ENCODE peak calls at places on chromosomes 1 and 21, in nine cellular contexts. Z is renal cortical epithelial cell; U is ascending aorta; C is activated CD8-positive, alpha-beta memory T cell treated with anti-CD3 and anti-CD28 coated beads for 1 hour; M is Calu3; R is neural progenitor cell; E is transverse colon; Y is M059J; F is adipocyte. J is an unnamed sample.

GRCh38 chr21:18801468-18801867 is 397.9 kb upstream of the TMPRSS15 start:
- DNase-seq in Y (peak), U (no peak), M (no peak), R (no peak), E (no peak), Z (no peak), C (no peak), F (no peak), J (no peak)

GRCh38 chr1:197145451-197146029 is 929 bp downstream of the ASPM start:
- DNase-seq in Y (peak), F (peak), R (no peak), C (no peak), E (no peak), Z (no peak), M (no peak), U (no peak), J (no peak)

GRCh38 chr1:169217621-169218020 is 111.1 kb downstream of the ATP1B1 start:
- DNase-seq in R (no peak), M (no peak), F (no peak), U (no peak), Y (no peak), E (no peak), C (no peak), Z (no peak), J (no peak)

GRCh38 chr1:37655274-37655673 is 20.6 kb upstream of the RSPO1 start:
- DNase-seq in Y (no peak), R (no peak), U (no peak), C (no peak), E (no peak), Z (no peak), M (no peak), F (no peak), J (no peak)

GRCh38 chr1:171664976-171665375 is 12.5 kb upstream of the MYOC start:
- DNase-seq in R (no peak), F (peak), M (no peak), U (no peak), C (no peak), Z (peak), Y (peak), E (no peak), J (no peak)

GRCh38 chr21:38534591-38534990 is 36.3 kb upstream of the ERG start:
- DNase-seq in C (no peak), R (no peak), Y (no peak), E (no peak), M (no peak), F (no peak), U (no peak), Z (no peak), J (no peak)

GRCh38 chr21:38244885-38245869 is 11.6 kb upstream of the KCNJ15 start:
- DNase-seq in E (no peak), F (peak), C (no peak), R (no peak), Y (peak), Z (peak), U (no peak), M (peak), J (no peak)

GRCh38 chr1:60583696-60584095 is 498.7 kb upstream of the NFIA start:
- DNase-seq in U (no peak), F (peak), Y (no peak), M (no peak), Z (no peak), R (peak), C (no peak), E (no peak), J (no peak)

GRCh38 chr1:205662135-205662725 is 18.1 kb downstream of the SLC45A3 start:
- DNase-seq in U (no peak), Z (no peak), E (no peak), Y (no peak), R (no peak), C (no peak), M (no peak), F (no peak), J (peak)

GRCh38 chr1:76018045-76018444 is 56.5 kb upstream of the ST6GALNAC3 start:
- DNase-seq in C (no peak), E (no peak), R (no peak), Y (peak), Z (no peak), F (peak), U (no peak), M (no peak), J (no peak)

GRCh38 chr21:34815831-34816700 is 147.3 kb downstream of the CLIC6 start:
- DNase-seq in F (no peak), M (no peak), Z (no peak), C (no peak), U (no peak), R (no peak), E (no peak), Y (no peak), J (no peak)